ENCODE peak calls at places on chromosome 17, in four cellular contexts. C is activated B cell treated with CpG ODN at 0.5 μM for 24 hours, Y is A549, F is IMR-90. W is an unnamed sample.

GRCh38 chr17:42518046-42518754 is 17.8 kb upstream of the NAGLU start:
- DNase-seq in C (no peak), F (peak), Y (peak), W (peak)

GRCh38 chr17:77848257-77848656 is 110.2 kb upstream of the TNRC6C start:
- DNase-seq in C (no peak), F (no peak), Y (peak), W (no peak)

GRCh38 chr17:78010759-78011158 is 52.3 kb downstream of the TNRC6C start:
- DNase-seq in Y (no peak), F (no peak), C (no peak), W (no peak)

GRCh38 chr17:18129041-18129502 is 20.5 kb downstream of the MYO15A start:
- DNase-seq in F (peak), C (no peak), Y (peak), W (no peak)

GRCh38 chr17:40309938-40310510 is 1.0 kb downstream of the RARA start:
- DNase-seq in C (no peak), F (no peak), Y (no peak), W (no peak)

GRCh38 chr17:7177210-7177953 is 1.8 kb downstream of the ASGR1 start:
- DNase-seq in Y (peak), C (peak), F (peak), W (peak)

GRCh38 chr17:74635418-74635817 is 11.9 kb upstream of the CD300E start:
- DNase-seq in Y (no peak), C (no peak), F (no peak), W (no peak)

GRCh38 chr17:11331790-11332526 is 90.9 kb downstream of the SHISA6 start:
- DNase-seq in F (no peak), C (no peak), Y (no peak), W (no peak)

GRCh38 chr17:46818319-46818928 is at the start of gene WNT3:
- DNase-seq in C (peak), F (no peak), Y (no peak), W (no peak)

GRCh38 chr17:37791434-37791833 is 46.6 kb upstream of the HNF1B start:
- DNase-seq in C (no peak), Y (peak), F (peak), W (no peak)
- TF ChIP-seq CTCF in C (no peak), Y (peak), F (peak), W (peak)

DNA sequence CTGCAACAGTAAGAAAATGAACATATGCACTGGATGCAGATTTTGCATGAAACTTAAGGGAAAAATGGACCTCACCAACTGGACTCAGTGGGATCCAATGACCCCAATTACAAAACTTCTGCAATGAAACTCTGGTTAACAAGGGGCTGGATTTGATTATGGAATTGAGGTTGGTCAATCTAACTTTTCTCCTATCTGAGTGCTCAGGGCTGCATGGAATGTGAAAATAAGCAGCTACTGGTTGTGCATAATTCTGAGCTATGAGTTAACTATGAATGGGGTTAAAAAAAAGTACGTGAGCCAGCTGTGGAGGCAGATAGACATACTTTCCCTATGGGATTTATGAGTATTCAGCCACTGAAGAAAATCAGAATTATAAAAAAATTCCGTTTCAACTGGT is 9.2 kb downstream of the FAM20A start:
- DNase-seq in F (no peak), C (no peak), Y (no peak), W (no peak)
- TF ChIP-seq CTCF in F (no peak), C (no peak), Y (no peak), W (no peak)

GRCh38 chr17:58110012-58110411 is 26.8 kb downstream of the DYNLL2 start:
- DNase-seq in Y (no peak), F (no peak), C (no peak), W (no peak)
- TF ChIP-seq CTCF in Y (no peak), F (no peak), C (no peak), W (no peak)

GRCh38 chr17:43952351-43952723 is 1.4 kb downstream of the PYY start:
- DNase-seq in Y (no peak), C (no peak), F (no peak), W (no peak)

GRCh38 chr17:43951750-43952149 is 2.0 kb downstream of the PYY start:
- DNase-seq in Y (no peak), C (no peak), F (no peak), W (no peak)

GRCh38 chr17:43950554-43950953 is 3.2 kb downstream of the PYY start:
- DNase-seq in C (no peak), F (no peak), Y (no peak), W (no peak)

GRCh38 chr17:43946766-43947165 is 4.5 kb upstream of the PPY start:
- DNase-seq in C (no peak), Y (no peak), F (no peak), W (no peak)

DNA sequence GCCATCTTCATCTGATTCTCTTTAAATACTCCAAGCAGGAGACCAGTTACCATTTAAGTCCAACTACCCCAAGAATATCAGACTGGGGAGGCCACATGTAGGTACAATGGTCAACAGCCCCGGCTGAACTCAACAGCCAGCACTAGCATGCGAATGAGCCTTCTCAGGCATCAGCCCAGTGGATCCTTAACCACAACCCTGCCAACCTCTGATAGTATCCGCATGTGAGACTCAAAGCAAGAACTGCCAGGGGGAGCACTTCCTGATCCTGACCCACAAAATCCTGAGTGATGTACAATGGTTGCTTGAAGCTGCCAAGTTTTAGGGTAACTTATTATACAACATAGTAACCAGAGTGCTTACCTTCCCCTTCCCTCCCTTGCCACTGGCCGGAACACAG is 4.0 kb downstream of the PYY start:
- DNase-seq in F (no peak), C (no peak), Y (no peak), W (no peak)
- TF ChIP-seq CTCF in F (no peak), C (no peak), Y (no peak), W (no peak)

GRCh38 chr17:34166394-34166793 is 88.7 kb upstream of the CCL2 start:
- DNase-seq in F (no peak), C (no peak), Y (no peak), W (no peak)

GRCh38 chr17:34167359-34167758 is 87.7 kb upstream of the CCL2 start:
- DNase-seq in C (no peak), Y (no peak), F (peak), W (no peak)

GRCh38 chr17:34163123-34163522 is 92.0 kb upstream of the CCL2 start:
- DNase-seq in Y (no peak), C (no peak), F (peak), W (no peak)

GRCh38 chr17:34161600-34161999 is 93.5 kb upstream of the CCL2 start:
- DNase-seq in C (no peak), F (no peak), Y (no peak), W (no peak)

GRCh38 chr17:34163681-34164080 is 91.4 kb upstream of the CCL2 start:
- DNase-seq in Y (peak), F (peak), C (no peak), W (no peak)
- TF ChIP-seq CTCF in Y (peak), F (peak), C (no peak), W (peak)

GRCh38 chr17:10116267-10116666 is 82.1 kb downstream of the GAS7 start:
- DNase-seq in C (no peak), F (no peak), Y (no peak), W (no peak)

GRCh38 chr17:10116676-10117075 is 81.7 kb downstream of the GAS7 start:
- DNase-seq in C (no peak), F (no peak), Y (no peak), W (no peak)

GRCh38 chr17:10117085-10117484 is 81.3 kb downstream of the GAS7 start:
- DNase-seq in C (no peak), F (no peak), Y (no peak), W (no peak)

GRCh38 chr17:10118788-10119130 is 79.6 kb downstream of the GAS7 start:
- DNase-seq in Y (no peak), F (no peak), C (no peak), W (no peak)

DNA sequence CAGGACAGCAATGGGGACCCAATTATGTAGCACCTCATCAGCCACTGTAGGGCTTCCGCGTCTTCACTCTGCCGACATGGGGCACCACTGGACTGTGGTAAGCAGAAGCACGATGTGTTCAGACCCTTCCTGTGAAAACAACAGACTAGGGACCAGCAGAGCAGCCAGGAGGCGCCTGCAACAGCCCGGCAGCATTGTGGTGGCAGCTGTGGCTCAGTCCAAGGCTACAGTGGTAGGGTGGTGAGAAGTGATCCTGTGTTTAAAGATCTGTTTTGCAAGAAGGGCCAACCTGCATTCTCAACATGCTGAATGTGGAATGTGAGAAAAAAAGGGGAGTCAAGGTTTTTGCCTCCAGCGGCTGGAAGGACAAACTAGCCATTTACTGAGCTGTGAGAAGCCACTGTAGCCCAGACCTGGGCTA is 80.8 kb downstream of the GAS7 start:
- DNase-seq in C (no peak), Y (no peak), F (peak), W (peak)
- TF ChIP-seq CTCF in C (no peak), Y (no peak), F (peak), W (peak)

W was measured in CD14-positive monocyte.